ENCODE peak calls at places on chromosome 1, in nine cellular contexts. Z is tibial nerve; K is neuronal stem cell; L is fibroblast of lung; N is CD8-positive, alpha-beta memory T cell; G is GM23338; P is naive thymus-derived CD4-positive, alpha-beta T cell; D is HL-60; C is aorta. Q is an unnamed sample.

GRCh38 chr1:10132852-10133251 is 77.5 kb upstream of the KIF1B start:
- DNase-seq in N (no peak), C (no peak), Z (no peak), P (no peak), G (no peak), D (no peak), L (no peak), K (no peak), Q (no peak)

GRCh38 chr1:82506970-82507369 is 706.2 kb downstream of the ADGRL2 start:
- DNase-seq in C (no peak), L (no peak), K (no peak), N (no peak), D (no peak), G (no peak), P (no peak), Z (no peak), Q (no peak)

GRCh38 chr1:44636711-44637589 is 37.3 kb downstream of the TMEM53 start:
- DNase-seq in C (no peak), G (no peak), L (peak; percentile 23), K (no peak), P (no peak), D (no peak), Z (no peak), N (no peak), Q (no peak)

GRCh38 chr1:242828828-242829227 is 304.3 kb upstream of the PLD5 start:
- DNase-seq in G (peak; percentile 55), L (peak; percentile 22), N (no peak), D (no peak), P (no peak), K (peak; percentile 66), Z (no peak), C (no peak), Q (no peak)

GRCh38 chr1:48526045-48526714 is 54.2 kb upstream of the SPATA6 start:
- DNase-seq in D (no peak), G (no peak), N (no peak), L (peak; percentile 7), C (no peak), K (no peak), Z (no peak), P (no peak), Q (peak; percentile 3)

GRCh38 chr1:202162049-202162417 is 1.6 kb upstream of the PTPN7 start:
- DNase-seq in G (no peak), N (peak; percentile 34), D (peak; percentile 82), K (no peak), P (peak; percentile 56), L (no peak), Z (no peak), C (no peak), Q (no peak)

GRCh38 chr1:228083871-228084278 is 1.4 kb downstream of the ARF1 start:
- DNase-seq in G (no peak), Z (no peak), D (no peak), P (no peak), C (peak; percentile 67), N (no peak), K (no peak), L (peak; percentile 23), Q (peak; percentile 56)

GRCh38 chr1:169325117-169325516 is 42.5 kb downstream of the NME7 start:
- DNase-seq in K (no peak), N (no peak), L (no peak), P (no peak), C (no peak), G (peak; percentile 84), D (no peak), Z (no peak), Q (no peak)

GRCh38 chr1:71196685-71197084 is 115.8 kb upstream of the ZRANB2 start:
- DNase-seq in G (peak; percentile 6), Z (no peak), P (no peak), D (no peak), L (peak; percentile 3), N (no peak), C (no peak), K (no peak), Q (peak; percentile 6)

GRCh38 chr1:29650476-29650875 is 414.2 kb downstream of the PTPRU start:
- DNase-seq in Z (no peak), G (no peak), L (no peak), K (no peak), N (no peak), P (no peak), C (no peak), D (no peak), Q (no peak)

GRCh38 chr1:91846007-91846620 is 39.8 kb downstream of the TGFBR3 start:
- DNase-seq in P (no peak), D (peak; percentile 49), G (no peak), Z (no peak), N (no peak), C (peak; percentile 53), K (no peak), L (peak; percentile 36), Q (peak; percentile 64)

GRCh38 chr1:235077571-235078479 is 50.8 kb downstream of the TOMM20 start:
- DNase-seq in D (peak; percentile 56), N (no peak), L (no peak), C (peak; percentile 61), Z (no peak), P (no peak), G (no peak), K (no peak), Q (peak; percentile 51)

DNA sequence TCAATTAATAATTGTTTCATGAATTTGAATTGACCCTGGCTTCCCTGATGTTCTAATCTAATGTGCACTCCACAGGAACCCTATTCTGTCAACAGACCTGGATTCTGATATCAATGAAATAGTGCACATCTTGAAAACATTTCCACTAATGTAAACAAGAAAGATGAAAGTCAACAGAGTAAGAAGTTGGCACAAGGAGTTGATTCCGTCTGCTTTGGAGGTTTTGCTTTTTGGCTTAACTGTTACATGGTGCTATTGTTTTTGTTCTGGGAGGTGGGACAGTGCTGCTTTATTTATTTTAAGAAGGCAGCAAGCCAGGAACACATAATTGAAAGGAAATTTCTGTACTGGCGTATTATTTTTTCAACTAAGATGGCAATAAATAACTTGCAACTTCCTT is 73.3 kb downstream of the LEPR start:
- DNase-seq in P (no peak), C (no peak), N (no peak), D (no peak), G (no peak), Z (no peak), L (no peak), K (no peak), Q (peak; percentile 16)
- H3K27ac ChIP-seq in P (no peak overlapping the region), C (no peak overlapping the region), N (no peak overlapping the region), D (no peak overlapping the region), G (no peak overlapping the region), Z (no peak overlapping the region), L (no peak overlapping the region), K (no peak overlapping the region), Q (no peak overlapping the region)

GRCh38 chr1:196797891-196798290 is 21.6 kb upstream of the CFHR1 start:
- DNase-seq in K (no peak), G (no peak), P (no peak), C (no peak), L (no peak), N (no peak), Z (no peak), D (no peak), Q (no peak)
- H3K27ac ChIP-seq in K (no peak overlapping the region), G (no peak overlapping the region), P (no peak overlapping the region), C (no peak overlapping the region), L (no peak overlapping the region), N (no peak overlapping the region), Z (no peak overlapping the region), D (no peak overlapping the region), Q (no peak overlapping the region)

GRCh38 chr1:54239041-54239410 is 39.1 kb downstream of the MRPL37 start:
- DNase-seq in C (no peak), K (no peak), G (no peak), P (no peak), N (no peak), Z (no peak), L (peak; percentile 73), D (no peak), Q (no peak)

GRCh38 chr1:54243022-54243421 is 43.1 kb downstream of the MRPL37 start:
- DNase-seq in D (no peak), Z (no peak), N (no peak), C (no peak), P (no peak), L (no peak), K (no peak), G (no peak), Q (no peak)

GRCh38 chr1:54240741-54241335 is 40.9 kb downstream of the MRPL37 start:
- DNase-seq in P (no peak), G (no peak), N (no peak), D (no peak), Z (no peak), C (no peak), L (no peak), K (no peak), Q (no peak)

GRCh38 chr1:54239603-54240002 is 39.6 kb downstream of the MRPL37 start:
- DNase-seq in G (no peak), C (no peak), K (no peak), Z (no peak), N (no peak), D (no peak), P (no peak), L (peak; percentile 80), Q (no peak)

DNA sequence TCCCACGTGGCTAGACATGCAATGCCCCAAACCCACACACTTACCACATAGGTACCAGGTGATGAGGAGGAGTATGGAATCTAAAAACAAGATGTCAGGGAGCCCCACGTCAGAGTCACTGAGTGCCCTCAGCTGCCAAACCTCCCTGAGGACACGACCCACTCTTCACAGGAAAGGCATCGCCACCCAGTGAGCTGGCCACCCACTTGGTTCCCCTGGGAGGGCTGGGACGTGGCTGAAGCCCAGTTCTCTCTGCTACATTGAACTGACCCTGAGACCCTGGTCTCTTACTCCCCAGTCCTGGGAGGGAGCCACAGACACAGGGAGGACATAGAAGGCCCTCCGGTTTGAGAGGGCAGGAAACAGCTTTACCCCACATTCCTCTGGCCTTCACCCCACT is 41.5 kb downstream of the MRPL37 start:
- DNase-seq in K (no peak), N (no peak), P (no peak), C (no peak), Z (no peak), D (no peak), L (no peak), G (no peak), Q (no peak)
- H3K27ac ChIP-seq in K (no peak overlapping the region), N (no peak overlapping the region), P (peak overlapping the region; percentile 13), C (no peak overlapping the region), Z (peak overlapping the region; percentile 52), D (no peak overlapping the region), L (no peak overlapping the region), G (no peak overlapping the region), Q (no peak overlapping the region)

DNA sequence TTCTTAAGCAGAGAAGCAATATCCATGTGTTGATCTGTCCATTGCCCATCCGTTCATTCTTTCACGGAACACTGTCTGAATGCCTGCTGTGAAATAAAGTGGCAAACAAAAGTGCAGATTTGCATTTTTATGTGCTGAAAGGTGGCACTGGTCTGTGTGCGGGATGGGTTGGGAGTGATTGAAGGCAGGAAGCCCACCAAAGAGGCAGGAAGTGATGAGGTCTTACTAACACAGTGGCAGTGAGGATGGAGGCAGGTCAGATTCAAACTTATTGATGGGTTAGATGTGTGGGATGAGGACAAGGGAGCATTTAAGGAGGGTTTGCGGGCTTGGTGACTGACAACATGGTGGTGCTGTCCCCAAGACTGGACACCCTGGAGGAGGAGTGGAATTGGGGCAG is 8.3 kb downstream of the PTPRF start:
- DNase-seq in P (no peak), G (no peak), Z (no peak), K (no peak), L (no peak), N (no peak), C (no peak), D (no peak), Q (no peak)
- H3K27ac ChIP-seq in P (no peak overlapping the region), G (no peak overlapping the region), Z (peak overlapping the region; percentile 24), K (no peak overlapping the region), L (no peak overlapping the region), N (no peak overlapping the region), C (no peak overlapping the region), D (no peak overlapping the region), Q (no peak overlapping the region)

GRCh38 chr1:233863901-233864545 is 40.5 kb upstream of the SLC35F3 start:
- DNase-seq in G (no peak), Z (no peak), N (no peak), D (peak; percentile 13), K (no peak), L (peak; percentile 72), C (no peak), P (no peak), Q (no peak)
- H3K27ac ChIP-seq in G (no peak overlapping the region), Z (no peak overlapping the region), N (no peak overlapping the region), D (no peak overlapping the region), K (no peak overlapping the region), L (no peak overlapping the region), C (no peak overlapping the region), P (no peak overlapping the region), Q (no peak overlapping the region)